ENCODE peak calls at places on chromosomes 13 and 19, in five cellular contexts. Y, Z, S, T and H are unnamed samples.

GRCh38 chr13:68851026-68851425 is 1256.6 kb upstream of the ATXN8OS start:
- DNase-seq in T (no peak), Z (no peak), S (no peak), Y (no peak), H (no peak)

GRCh38 chr19:49809155-49809986 is 3.7 kb downstream of the FUZ start:
- DNase-seq in T (peak; percentile 75), Y (peak; percentile 79), Z (peak; percentile 63), S (peak; percentile 72), H (peak; percentile 80)

GRCh38 chr13:20822406-20822805 is 48.6 kb upstream of the EEF1AKMT1 start:
- DNase-seq in T (no peak), S (no peak), Z (no peak), Y (no peak), H (no peak)

GRCh38 chr19:35869327-35870123 is 1.2 kb downstream of the APLP1 start:
- DNase-seq in Y (peak; percentile 89), Z (peak; percentile 63), S (peak; percentile 83), T (peak; percentile 66), H (peak; percentile 17)

GRCh38 chr13:92676246-92676645 is 550.4 kb upstream of the GPC6 start:
- DNase-seq in Z (no peak), Y (no peak), S (no peak), T (no peak), H (no peak)

GRCh38 chr13:110408286-110408685 is 101.2 kb downstream of the COL4A2 start:
- DNase-seq in Z (no peak), Y (no peak), T (no peak), S (no peak), H (no peak)

GRCh38 chr19:16074488-16075365 is 1.6 kb upstream of the TPM4 start:
- DNase-seq in Y (no peak), S (no peak), Z (peak; percentile 26), T (no peak), H (peak; percentile 65)

GRCh38 chr13:74450525-74450845 is 316.3 kb upstream of the KLF12 start:
- DNase-seq in Z (no peak), S (no peak), T (no peak), Y (no peak), H (no peak)

GRCh38 chr19:53333071-53333465 is 481 bp upstream of the ZNF845 start:
- DNase-seq in T (peak; percentile 48), S (peak; percentile 50), Y (peak; percentile 61), Z (peak; percentile 48), H (peak; percentile 81)

GRCh38 chr19:4304509-4305252 is at the start of gene FSD1:
- DNase-seq in Z (no peak), S (peak; percentile 43), Y (peak; percentile 99), T (peak; percentile 35), H (no peak)

GRCh38 chr13:41639237-41639904 is 182.0 kb downstream of the RGCC start:
- DNase-seq in S (no peak), Z (no peak), Y (no peak), T (no peak), H (no peak)

GRCh38 chr13:21608961-21609360 is 5.0 kb upstream of the MICU2 start:
- DNase-seq in Z (no peak), T (no peak), S (no peak), Y (no peak), H (no peak)

GRCh38 chr13:24161010-24161775 is 673 bp downstream of the SPATA13 start:
- DNase-seq in Z (peak; percentile 44), Y (peak; percentile 65), S (peak; percentile 27), T (peak; percentile 34), H (peak; percentile 64)

GRCh38 chr13:106597190-106597589 is 29.3 kb upstream of the ARGLU1 start:
- DNase-seq in Y (no peak), S (peak; percentile 47), T (peak; percentile 72), Z (no peak), H (no peak)

GRCh38 chr13:66312312-66313087 is 917.6 kb downstream of the PCDH9 start:
- DNase-seq in Z (no peak), S (peak; percentile 14), T (no peak), Y (no peak), H (no peak)

GRCh38 chr13:72255908-72256307 is 388.9 kb upstream of the DACH1 start:
- DNase-seq in S (peak; percentile 27), T (no peak), Y (peak; percentile 19), Z (no peak), H (no peak)

GRCh38 chr13:58051807-58052375 is 420.3 kb downstream of the PCDH17 start:
- DNase-seq in S (no peak), Y (no peak), T (no peak), Z (no peak), H (no peak)

GRCh38 chr13:67299731-67300130 is 69.6 kb upstream of the PCDH9 start:
- DNase-seq in Y (no peak), T (no peak), Z (no peak), S (no peak), H (no peak)

GRCh38 chr19:50510700-50511068 is 307 bp downstream of the JOSD2 start:
- DNase-seq in S (no peak), Z (no peak), Y (no peak), T (no peak), H (no peak)

GRCh38 chr19:8569066-8569761 is 8.0 kb downstream of the MYO1F start:
- DNase-seq in Y (no peak), S (peak; percentile 24), T (no peak), Z (peak; percentile 84), H (peak; percentile 80)

GRCh38 chr13:29799041-29799440 is 51.4 kb downstream of the UBL3 start:
- DNase-seq in Y (no peak), T (no peak), S (no peak), Z (no peak), H (no peak)

GRCh38 chr19:8697671-8698432 is 743 bp downstream of the ACTL9 start:
- DNase-seq in T (no peak), Y (peak; percentile 61), S (no peak), Z (no peak), H (no peak)

GRCh38 chr13:49308104-49308875 is 60.6 kb downstream of the CDADC1 start:
- DNase-seq in Y (no peak), Z (peak; percentile 64), T (peak; percentile 71), S (peak; percentile 91), H (peak; percentile 58)

GRCh38 chr19:34996978-34997640 is 3.0 kb upstream of the GRAMD1A start:
- DNase-seq in S (no peak), Z (no peak), Y (no peak), T (no peak), H (no peak)

GRCh38 chr13:60226507-60226906 is 62.8 kb upstream of the DIAPH3 start:
- DNase-seq in T (no peak), Z (no peak), Y (peak; percentile 57), S (peak; percentile 16), H (no peak)

GRCh38 chr19:49403404-49404187 is 15.5 kb downstream of the KASH5 start:
- DNase-seq in Z (no peak), T (no peak), Y (peak; percentile 3), S (no peak), H (no peak)

GRCh38 chr19:55096061-55096701 is 20.5 kb downstream of the EPS8L1 start:
- DNase-seq in Z (no peak), Y (no peak), T (no peak), S (no peak), H (no peak)

GRCh38 chr19:50313812-50314536 is 15.2 kb downstream of the KCNC3 start:
- DNase-seq in Y (peak; percentile 47), S (no peak), T (no peak), Z (no peak), H (no peak)

GRCh38 chr13:114064516-114065140 is 67.8 kb downstream of the RASA3 start:
- DNase-seq in Y (peak; percentile 83), Z (no peak), T (no peak), S (no peak), H (no peak)

GRCh38 chr19:34838753-34839431 is 65.9 kb upstream of the ZNF599 start:
- DNase-seq in Y (no peak), Z (no peak), T (peak; percentile 33), S (peak; percentile 33), H (no peak)

GRCh38 chr19:55654833-55655647 is at the start of gene U2AF2:
- DNase-seq in Z (peak; percentile 97), Y (peak; percentile 97), T (peak; percentile 98), S (peak; percentile 97), H (peak; percentile 97)

GRCh38 chr19:41945135-41945766 is 13.9 kb downstream of the RABAC1 start:
- DNase-seq in T (no peak), Y (no peak), Z (no peak), S (no peak), H (no peak)

DNA sequence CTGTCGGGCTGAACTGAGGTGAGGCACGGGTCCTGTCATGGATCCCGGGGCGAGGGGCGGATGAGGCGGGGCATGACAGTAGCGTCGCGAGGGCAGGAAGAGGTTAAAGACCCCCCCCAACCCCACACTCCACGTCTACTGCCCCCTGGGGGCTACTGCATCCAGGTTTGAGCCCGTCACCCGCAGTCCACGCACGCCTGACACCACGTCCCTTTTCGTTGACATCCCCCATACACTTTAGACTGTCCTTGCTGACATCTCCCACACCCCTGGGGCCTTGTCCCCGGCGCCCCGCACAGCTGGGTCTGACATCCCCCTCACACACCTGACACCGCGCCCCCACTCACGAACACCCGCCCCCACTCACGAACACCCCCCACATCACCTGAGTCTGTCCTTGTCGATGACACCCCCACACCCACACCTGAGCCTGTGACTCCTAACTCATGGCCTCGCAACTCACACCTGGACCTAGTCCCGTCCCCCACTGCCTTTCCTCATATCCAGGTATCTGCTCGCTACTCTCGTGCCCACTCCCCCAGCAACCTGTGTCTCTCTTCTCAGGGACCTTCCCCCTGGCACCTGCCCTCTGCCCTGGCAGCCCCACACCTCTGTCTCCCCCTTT is 416 bp downstream of the SLC25A42 start:
- DNase-seq in Y (peak; percentile 91), S (peak; percentile 30), T (no peak), Z (no peak), H (no peak)
- H3K4me1 ChIP-seq in Y (peaks cover 16% of the 10 kb centered on the region), S (peaks cover 19% of the 10 kb centered on the region), T (peaks cover 41% of the 10 kb centered on the region), Z (peaks cover 36% of the 10 kb centered on the region), H (no peaks in the 10 kb centered on the region)

GRCh38 chr19:277131-277530 is 14.1 kb downstream of the PLPP2 start:
- DNase-seq in S (no peak), T (no peak), Y (peak; percentile 10), Z (no peak), H (no peak)
- H3K27me3 ChIP-seq in S (no peaks in the 10 kb centered on the region), T (peaks cover 37% of the 10 kb centered on the region), Y (no peaks in the 10 kb centered on the region), Z (peaks cover 39% of the 10 kb centered on the region), H (no peaks in the 10 kb centered on the region)

GRCh38 chr19:947090-947706 is 21.4 kb downstream of the ARID3A start:
- DNase-seq in Y (no peak), T (no peak), S (no peak), Z (no peak), H (no peak)
- H3K4me3 ChIP-seq in Y (no peak overlapping the region), T (no peak overlapping the region), S (no peak overlapping the region), Z (no peak overlapping the region), H (no peak overlapping the region)

GRCh38 chr13:45333973-45334922 is 6.7 kb downstream of the TPT1 start:
- DNase-seq in Y (no peak), S (no peak), T (no peak), Z (no peak), H (no peak)

GRCh38 chr13:45333251-45333972 is 7.6 kb downstream of the TPT1 start:
- DNase-seq in T (no peak), Z (no peak), Y (no peak), S (no peak), H (no peak)

GRCh38 chr13:45337395-45337794 is 3.6 kb downstream of the TPT1 start:
- DNase-seq in Y (no peak), S (no peak), Z (no peak), T (no peak), H (no peak)

GRCh38 chr13:45336025-45336800 is 4.8 kb downstream of the TPT1 start:
- DNase-seq in Z (no peak), S (no peak), Y (no peak), T (no peak), H (no peak)

GRCh38 chr13:45335397-45336024 is 5.5 kb downstream of the TPT1 start:
- DNase-seq in Y (no peak), T (no peak), S (no peak), Z (no peak), H (no peak)
- H3K4me1 ChIP-seq in Y (peaks cover 11% of the 10 kb centered on the region), T (peaks cover 95% of the 10 kb centered on the region), S (peaks cover 20% of the 10 kb centered on the region), Z (peaks cover 94% of the 10 kb centered on the region), H (peaks cover 9% of the 10 kb centered on the region)